ENCODE peak calls at places on chromosome 12, in ten cellular contexts. One of them, this sample, is unnamed.
A peak's percentile ranks its signal among the peaks of the same experiment; 100 is the strongest.

GRCh38 chr12:22700126-22700525 is 75.2 kb downstream of the ETNK1 start:
- DNase-seq in right cardiac atrium: no peak
- DNase-seq in Panc1: no peak
- DNase-seq in left ventricle myocardium inferior: no peak
- DNase-seq in CD8-positive, alpha-beta T cell: no peak
- DNase-seq in heart left ventricle: no peak
- DNase-seq in adrenal gland: no peak
- DNase-seq in dorsolateral prefrontal cortex: no peak
- DNase-seq in CD8-positive, alpha-beta memory T cell: no peak
- DNase-seq in PC-3: no peak
- DNase-seq in this sample: no peak

GRCh38 chr12:117034691-117035090 is 64.5 kb downstream of the TESC start:
- DNase-seq in dorsolateral prefrontal cortex: no peak
- DNase-seq in Panc1: no peak
- DNase-seq in left ventricle myocardium inferior: no peak
- DNase-seq in right cardiac atrium: peak; percentile 34
- DNase-seq in CD8-positive, alpha-beta T cell: no peak
- DNase-seq in adrenal gland: no peak
- DNase-seq in PC-3: no peak
- DNase-seq in heart left ventricle: no peak
- DNase-seq in CD8-positive, alpha-beta memory T cell: no peak
- DNase-seq in this sample: no peak

GRCh38 chr12:268483-268840 is 5.8 kb upstream of the SLC6A13 start:
- DNase-seq in Panc1: no peak
- DNase-seq in CD8-positive, alpha-beta memory T cell: no peak
- DNase-seq in adrenal gland: no peak
- DNase-seq in heart left ventricle: no peak
- DNase-seq in CD8-positive, alpha-beta T cell: no peak
- DNase-seq in dorsolateral prefrontal cortex: no peak
- DNase-seq in right cardiac atrium: no peak
- DNase-seq in PC-3: no peak
- DNase-seq in left ventricle myocardium inferior: no peak
- DNase-seq in this sample: no peak

GRCh38 chr12:49489720-49490119 is 49.1 kb upstream of the KCNH3 start:
- DNase-seq in CD8-positive, alpha-beta T cell: no peak
- DNase-seq in adrenal gland: no peak
- DNase-seq in right cardiac atrium: no peak
- DNase-seq in left ventricle myocardium inferior: no peak
- DNase-seq in Panc1: no peak
- DNase-seq in heart left ventricle: no peak
- DNase-seq in PC-3: peak; percentile 75
- DNase-seq in dorsolateral prefrontal cortex: no peak
- DNase-seq in CD8-positive, alpha-beta memory T cell: no peak
- DNase-seq in this sample: peak; percentile 77

GRCh38 chr12:53200458-53201169 is 6.4 kb downstream of the ITGB7 start:
- DNase-seq in right cardiac atrium: no peak
- DNase-seq in adrenal gland: no peak
- DNase-seq in CD8-positive, alpha-beta T cell: no peak
- DNase-seq in left ventricle myocardium inferior: no peak
- DNase-seq in Panc1: no peak
- DNase-seq in CD8-positive, alpha-beta memory T cell: no peak
- DNase-seq in heart left ventricle: no peak
- DNase-seq in PC-3: no peak
- DNase-seq in dorsolateral prefrontal cortex: no peak
- DNase-seq in this sample: no peak

GRCh38 chr12:117854339-117855012 is 114.3 kb downstream of the KSR2 start:
- DNase-seq in right cardiac atrium: no peak
- DNase-seq in heart left ventricle: no peak
- DNase-seq in CD8-positive, alpha-beta memory T cell: no peak
- DNase-seq in CD8-positive, alpha-beta T cell: peak; percentile 16
- DNase-seq in PC-3: peak; percentile 88
- DNase-seq in Panc1: no peak
- DNase-seq in adrenal gland: peak; percentile 32
- DNase-seq in dorsolateral prefrontal cortex: peak; percentile 38
- DNase-seq in left ventricle myocardium inferior: no peak
- DNase-seq in this sample: no peak

GRCh38 chr12:123041042-123041531 is 60.6 kb downstream of the ARL6IP4 start:
- DNase-seq in dorsolateral prefrontal cortex: no peak
- DNase-seq in Panc1: no peak
- DNase-seq in heart left ventricle: no peak
- DNase-seq in adrenal gland: no peak
- DNase-seq in right cardiac atrium: peak; percentile 1
- DNase-seq in PC-3: no peak
- DNase-seq in left ventricle myocardium inferior: no peak
- DNase-seq in CD8-positive, alpha-beta memory T cell: no peak
- DNase-seq in CD8-positive, alpha-beta T cell: no peak
- DNase-seq in this sample: no peak

GRCh38 chr12:110314308-110314707 is 33.3 kb downstream of the ATP2A2 start:
- DNase-seq in right cardiac atrium: no peak
- DNase-seq in CD8-positive, alpha-beta memory T cell: no peak
- DNase-seq in left ventricle myocardium inferior: no peak
- DNase-seq in Panc1: no peak
- DNase-seq in CD8-positive, alpha-beta T cell: no peak
- DNase-seq in adrenal gland: no peak
- DNase-seq in dorsolateral prefrontal cortex: no peak
- DNase-seq in PC-3: peak; percentile 61
- DNase-seq in heart left ventricle: no peak
- DNase-seq in this sample: no peak

GRCh38 chr12:47245623-47246022 is 165.9 kb upstream of the AMIGO2 start:
- DNase-seq in adrenal gland: no peak
- DNase-seq in left ventricle myocardium inferior: no peak
- DNase-seq in PC-3: peak; percentile 81
- DNase-seq in CD8-positive, alpha-beta memory T cell: no peak
- DNase-seq in Panc1: no peak
- DNase-seq in heart left ventricle: no peak
- DNase-seq in right cardiac atrium: no peak
- DNase-seq in dorsolateral prefrontal cortex: no peak
- DNase-seq in CD8-positive, alpha-beta T cell: no peak
- DNase-seq in this sample: no peak

GRCh38 chr12:62192486-62193250 is 67.5 kb upstream of the USP15 start:
- DNase-seq in PC-3: peak; percentile 85
- DNase-seq in right cardiac atrium: peak; percentile 69
- DNase-seq in dorsolateral prefrontal cortex: peak; percentile 33
- DNase-seq in left ventricle myocardium inferior: peak; percentile 15
- DNase-seq in adrenal gland: peak; percentile 66
- DNase-seq in CD8-positive, alpha-beta memory T cell: no peak
- DNase-seq in heart left ventricle: peak; percentile 20
- DNase-seq in CD8-positive, alpha-beta T cell: peak; percentile 44
- DNase-seq in Panc1: peak; percentile 32
- DNase-seq in this sample: no peak

GRCh38 chr12:30320561-30320960 is 375.1 kb downstream of the IPO8 start:
- DNase-seq in CD8-positive, alpha-beta memory T cell: no peak
- DNase-seq in left ventricle myocardium inferior: no peak
- DNase-seq in Panc1: no peak
- DNase-seq in heart left ventricle: no peak
- DNase-seq in dorsolateral prefrontal cortex: no peak
- DNase-seq in adrenal gland: no peak
- DNase-seq in right cardiac atrium: no peak
- DNase-seq in CD8-positive, alpha-beta T cell: no peak
- DNase-seq in PC-3: no peak
- DNase-seq in this sample: no peak

GRCh38 chr12:106070147-106070546 is 68.6 kb downstream of the NUAK1 start:
- DNase-seq in Panc1: no peak
- DNase-seq in heart left ventricle: no peak
- DNase-seq in CD8-positive, alpha-beta memory T cell: no peak
- DNase-seq in left ventricle myocardium inferior: no peak
- DNase-seq in right cardiac atrium: no peak
- DNase-seq in CD8-positive, alpha-beta T cell: no peak
- DNase-seq in dorsolateral prefrontal cortex: no peak
- DNase-seq in PC-3: no peak
- DNase-seq in adrenal gland: no peak
- DNase-seq in this sample: no peak

GRCh38 chr12:106072751-106073150 is 66.0 kb downstream of the NUAK1 start:
- DNase-seq in left ventricle myocardium inferior: no peak
- DNase-seq in right cardiac atrium: no peak
- DNase-seq in Panc1: no peak
- DNase-seq in PC-3: no peak
- DNase-seq in adrenal gland: no peak
- DNase-seq in CD8-positive, alpha-beta memory T cell: no peak
- DNase-seq in dorsolateral prefrontal cortex: no peak
- DNase-seq in CD8-positive, alpha-beta T cell: no peak
- DNase-seq in heart left ventricle: no peak
- DNase-seq in this sample: no peak

GRCh38 chr12:106070611-106071010 is 68.1 kb downstream of the NUAK1 start:
- DNase-seq in Panc1: no peak
- DNase-seq in dorsolateral prefrontal cortex: no peak
- DNase-seq in CD8-positive, alpha-beta T cell: no peak
- DNase-seq in CD8-positive, alpha-beta memory T cell: no peak
- DNase-seq in left ventricle myocardium inferior: no peak
- DNase-seq in adrenal gland: no peak
- DNase-seq in right cardiac atrium: no peak
- DNase-seq in PC-3: no peak
- DNase-seq in heart left ventricle: no peak
- DNase-seq in this sample: no peak

GRCh38 chr12:106073179-106073578 is 65.6 kb downstream of the NUAK1 start:
- DNase-seq in Panc1: no peak
- DNase-seq in PC-3: no peak
- DNase-seq in right cardiac atrium: no peak
- DNase-seq in CD8-positive, alpha-beta memory T cell: no peak
- DNase-seq in left ventricle myocardium inferior: no peak
- DNase-seq in adrenal gland: no peak
- DNase-seq in CD8-positive, alpha-beta T cell: no peak
- DNase-seq in dorsolateral prefrontal cortex: no peak
- DNase-seq in heart left ventricle: no peak
- DNase-seq in this sample: no peak

DNA sequence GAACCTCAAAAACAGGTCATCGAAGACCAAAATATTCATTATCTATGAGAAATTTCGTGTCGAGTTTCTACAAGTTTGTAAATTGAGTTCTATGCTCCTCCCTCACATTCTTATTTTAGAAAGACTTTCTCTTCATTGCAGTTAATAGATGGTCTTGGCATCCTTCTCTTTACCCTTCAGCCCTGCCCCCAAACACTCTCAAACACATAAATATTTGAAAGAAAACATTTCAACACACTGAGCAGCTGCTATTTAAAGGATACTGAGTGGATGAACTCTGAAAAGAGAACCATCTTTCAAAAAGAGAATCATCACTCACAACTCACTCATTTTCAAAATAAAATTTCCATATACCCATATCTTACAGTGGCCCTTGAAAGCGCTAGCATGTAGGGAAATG is 67.1 kb downstream of the NUAK1 start:
- DNase-seq in right cardiac atrium: no peak
- DNase-seq in heart left ventricle: no peak
- DNase-seq in dorsolateral prefrontal cortex: no peak
- DNase-seq in adrenal gland: no peak
- DNase-seq in Panc1: no peak
- DNase-seq in left ventricle myocardium inferior: no peak
- DNase-seq in PC-3: no peak
- DNase-seq in CD8-positive, alpha-beta T cell: no peak
- DNase-seq in CD8-positive, alpha-beta memory T cell: no peak
- DNase-seq in this sample: no peak
- H3K27ac ChIP-seq in right cardiac atrium: no peak overlapping the region
- H3K27ac ChIP-seq in heart left ventricle: no peak overlapping the region
- H3K27ac ChIP-seq in dorsolateral prefrontal cortex: peak overlapping the region; percentile 11
- H3K27ac ChIP-seq in adrenal gland: no peak overlapping the region
- H3K27ac ChIP-seq in Panc1: peak overlapping the region; percentile 9
- H3K27ac ChIP-seq in left ventricle myocardium inferior: peak overlapping the region; percentile 14
- H3K27ac ChIP-seq in PC-3: no peak overlapping the region
- H3K27ac ChIP-seq in CD8-positive, alpha-beta T cell: no peak overlapping the region
- H3K27ac ChIP-seq in CD8-positive, alpha-beta memory T cell: no peak overlapping the region
- H3K27ac ChIP-seq in this sample: no peak overlapping the region

DNA sequence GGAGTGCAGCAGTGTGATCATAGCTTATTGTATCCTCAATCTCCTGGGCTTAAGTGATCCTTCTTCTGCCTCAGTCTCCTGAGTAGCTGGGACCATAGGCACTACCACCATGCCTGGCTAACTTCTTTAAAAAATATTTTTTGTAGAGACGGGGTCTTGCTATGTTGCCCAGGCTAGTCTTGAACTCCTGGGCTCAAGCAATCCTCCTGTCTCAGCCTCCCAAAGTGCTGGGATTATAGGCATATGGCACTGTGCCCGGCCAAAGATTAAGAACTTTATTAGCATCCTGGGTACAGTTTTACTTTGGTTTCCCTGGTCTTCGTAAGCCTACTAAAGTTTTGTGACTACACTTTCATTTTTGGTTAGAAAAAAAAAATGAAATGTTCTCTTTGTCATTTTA is 84.4 kb downstream of the ACADS start:
- DNase-seq in CD8-positive, alpha-beta T cell: no peak
- DNase-seq in left ventricle myocardium inferior: no peak
- DNase-seq in Panc1: no peak
- DNase-seq in CD8-positive, alpha-beta memory T cell: no peak
- DNase-seq in right cardiac atrium: no peak
- DNase-seq in heart left ventricle: no peak
- DNase-seq in adrenal gland: no peak
- DNase-seq in PC-3: no peak
- DNase-seq in dorsolateral prefrontal cortex: no peak
- DNase-seq in this sample: no peak
- H3K27ac ChIP-seq in CD8-positive, alpha-beta T cell: no peak overlapping the region
- H3K27ac ChIP-seq in left ventricle myocardium inferior: no peak overlapping the region
- H3K27ac ChIP-seq in Panc1: no peak overlapping the region
- H3K27ac ChIP-seq in CD8-positive, alpha-beta memory T cell: no peak overlapping the region
- H3K27ac ChIP-seq in right cardiac atrium: no peak overlapping the region
- H3K27ac ChIP-seq in heart left ventricle: no peak overlapping the region
- H3K27ac ChIP-seq in adrenal gland: no peak overlapping the region
- H3K27ac ChIP-seq in PC-3: no peak overlapping the region
- H3K27ac ChIP-seq in dorsolateral prefrontal cortex: no peak overlapping the region
- H3K27ac ChIP-seq in this sample: no peak overlapping the region

GRCh38 chr12:56082382-56082781 is 2.4 kb downstream of the ERBB3 start:
- DNase-seq in dorsolateral prefrontal cortex: no peak
- DNase-seq in PC-3: no peak
- DNase-seq in heart left ventricle: no peak
- DNase-seq in left ventricle myocardium inferior: no peak
- DNase-seq in CD8-positive, alpha-beta T cell: no peak
- DNase-seq in right cardiac atrium: no peak
- DNase-seq in CD8-positive, alpha-beta memory T cell: no peak
- DNase-seq in adrenal gland: no peak
- DNase-seq in Panc1: no peak
- DNase-seq in this sample: no peak
- H3K27ac ChIP-seq in dorsolateral prefrontal cortex: peak overlapping the region; percentile 90
- H3K27ac ChIP-seq in PC-3: no peak overlapping the region
- H3K27ac ChIP-seq in heart left ventricle: no peak overlapping the region
- H3K27ac ChIP-seq in left ventricle myocardium inferior: peak overlapping the region; percentile 27
- H3K27ac ChIP-seq in CD8-positive, alpha-beta T cell: no peak overlapping the region
- H3K27ac ChIP-seq in right cardiac atrium: no peak overlapping the region
- H3K27ac ChIP-seq in CD8-positive, alpha-beta memory T cell: no peak overlapping the region
- H3K27ac ChIP-seq in adrenal gland: no peak overlapping the region
- H3K27ac ChIP-seq in Panc1: no peak overlapping the region
- H3K27ac ChIP-seq in this sample: no peak overlapping the region

DNA sequence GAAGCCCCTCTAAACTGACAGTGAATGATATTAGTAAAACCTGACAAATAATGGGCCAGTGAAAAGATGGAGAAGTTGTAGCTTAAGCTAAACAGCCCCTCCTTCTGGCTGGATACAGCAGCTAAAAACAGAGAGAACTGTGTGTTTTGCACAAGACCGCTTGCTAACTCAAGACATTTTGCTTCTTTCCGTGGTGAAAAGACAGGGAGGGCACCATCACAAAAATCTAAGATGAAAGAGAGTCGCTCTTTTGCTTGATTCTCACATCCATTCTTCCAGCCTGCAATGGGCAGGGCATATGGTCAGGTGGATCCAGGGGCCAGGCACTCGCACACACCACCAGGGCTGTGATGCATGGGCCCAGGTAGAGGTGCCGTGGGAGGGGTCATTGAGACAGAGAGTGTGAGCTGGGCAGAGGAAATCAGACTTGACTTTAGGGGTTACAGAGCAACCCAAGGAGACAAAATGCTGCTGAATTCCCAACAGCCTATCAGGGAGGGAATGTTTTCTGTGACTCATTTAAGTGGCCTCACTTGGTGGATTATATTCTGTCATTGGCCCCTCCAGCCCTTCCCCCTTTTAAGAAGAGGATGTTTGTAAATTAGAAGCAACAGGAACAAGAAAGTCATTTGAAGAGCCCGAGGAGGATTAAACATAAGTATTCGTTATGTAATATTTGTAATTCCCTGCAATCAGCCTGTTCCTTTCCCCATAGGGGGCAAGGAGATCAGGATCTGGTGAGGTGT is 12.2 kb downstream of the EMP1 start:
- DNase-seq in dorsolateral prefrontal cortex: no peak
- DNase-seq in adrenal gland: no peak
- DNase-seq in Panc1: no peak
- DNase-seq in CD8-positive, alpha-beta T cell: no peak
- DNase-seq in right cardiac atrium: no peak
- DNase-seq in heart left ventricle: no peak
- DNase-seq in CD8-positive, alpha-beta memory T cell: no peak
- DNase-seq in PC-3: peak; percentile 55
- DNase-seq in left ventricle myocardium inferior: no peak
- DNase-seq in this sample: no peak
- H3K27ac ChIP-seq in dorsolateral prefrontal cortex: no peak overlapping the region
- H3K27ac ChIP-seq in adrenal gland: no peak overlapping the region
- H3K27ac ChIP-seq in Panc1: peak overlapping the region; percentile 44
- H3K27ac ChIP-seq in CD8-positive, alpha-beta T cell: no peak overlapping the region
- H3K27ac ChIP-seq in right cardiac atrium: no peak overlapping the region
- H3K27ac ChIP-seq in heart left ventricle: peak overlapping the region; percentile 71
- H3K27ac ChIP-seq in CD8-positive, alpha-beta memory T cell: no peak overlapping the region
- H3K27ac ChIP-seq in PC-3: no peak overlapping the region
- H3K27ac ChIP-seq in left ventricle myocardium inferior: peak overlapping the region; percentile 24
- H3K27ac ChIP-seq in this sample: peak overlapping the region; percentile 90

This sample was measured in epithelial cell of prostate.